ENCODE peak calls at places on chromosomes 2 and 18, in nine cellular contexts. E is SK-N-SH; C is thoracic aorta; X is spleen; L is right atrium auricular region; W is GM23248; O is CD8-positive, alpha-beta T cell; B is SJCRH30; K is endothelial cell of umbilical vein. J is an unnamed sample.
A peak's percentile ranks its signal among the peaks of the same experiment; 100 is the strongest.

GRCh38 chr2:55111570-55112228 is 61.4 kb upstream of the RTN4 start:
- DNase-seq in E (no peak), C (peak; percentile 53), X (peak; percentile 80), L (peak; percentile 91), W (peak; percentile 97), O (no peak), B (peak; percentile 94), K (peak; percentile 49), J (peak; percentile 75)

GRCh38 chr18:75211721-75212625 is 1.4 kb downstream of the TSHZ1 start:
- DNase-seq in E (peak; percentile 72), C (no peak), X (peak; percentile 89), L (no peak), W (peak; percentile 54), O (peak; percentile 16), B (peak; percentile 19), K (peak; percentile 56), J (peak; percentile 29)

GRCh38 chr2:39772086-39772811 is 6.8 kb downstream of the THUMPD2 start:
- DNase-seq in E (no peak), C (no peak), X (no peak), L (no peak), W (peak; percentile 75), O (no peak), B (no peak), K (peak; percentile 23), J (no peak)

GRCh38 chr18:79402977-79403722 is 7.4 kb downstream of the NFATC1 start:
- DNase-seq in E (no peak), C (no peak), X (peak; percentile 91), L (peak; percentile 90), W (peak; percentile 86), O (no peak), B (peak; percentile 50), K (peak; percentile 75), J (peak; percentile 72)

GRCh38 chr2:28513097-28513496 is 17.2 kb downstream of the PLB1 start:
- DNase-seq in E (peak; percentile 59), C (no peak), X (no peak), L (peak; percentile 13), W (no peak), O (no peak), B (no peak), K (no peak), J (no peak)

GRCh38 chr18:9362869-9363268 is 28.3 kb downstream of the TWSG1 start:
- DNase-seq in E (no peak), C (no peak), X (no peak), L (no peak), W (no peak), O (no peak), B (no peak), K (no peak), J (no peak)

GRCh38 chr2:65937379-65938160 is 497.4 kb upstream of the MEIS1 start:
- DNase-seq in E (no peak), C (no peak), X (no peak), L (no peak), W (peak; percentile 38), O (no peak), B (no peak), K (no peak), J (no peak)

GRCh38 chr18:59202258-59202820 is 17.6 kb upstream of the GRP start:
- DNase-seq in E (no peak), C (no peak), X (no peak), L (no peak), W (peak; percentile 29), O (no peak), B (no peak), K (no peak), J (no peak)

GRCh38 chr2:237345891-237346640 is 67.9 kb downstream of the COL6A3 start:
- DNase-seq in E (no peak), C (no peak), X (no peak), L (no peak), W (peak; percentile 71), O (no peak), B (no peak), K (no peak), J (no peak)

GRCh38 chr18:63322908-63323634 is 3.5 kb upstream of the BCL2 start:
- DNase-seq in E (peak; percentile 68), C (no peak), X (no peak), L (no peak), W (peak; percentile 84), O (peak; percentile 65), B (peak; percentile 25), K (peak; percentile 76), J (peak; percentile 45)

GRCh38 chr2:28630341-28630740 is 121.3 kb upstream of the PPP1CB start:
- DNase-seq in E (no peak), C (no peak), X (no peak), L (no peak), W (no peak), O (no peak), B (no peak), K (no peak), J (no peak)

GRCh38 chr18:12420831-12421421 is 13.2 kb downstream of the PRELID3A start:
- DNase-seq in E (peak; percentile 87), C (no peak), X (no peak), L (no peak), W (peak; percentile 29), O (no peak), B (no peak), K (no peak), J (no peak)

GRCh38 chr18:57425096-57425495 is 10.1 kb upstream of the ONECUT2 start:
- DNase-seq in E (no peak), C (no peak), X (no peak), L (no peak), W (no peak), O (no peak), B (no peak), K (no peak), J (no peak)

GRCh38 chr18:57427429-57428181 is 7.6 kb upstream of the ONECUT2 start:
- DNase-seq in E (no peak), C (no peak), X (peak; percentile 83), L (no peak), W (peak; percentile 4), O (no peak), B (no peak), K (no peak), J (no peak)

GRCh38 chr18:57428221-57429150 is 6.7 kb upstream of the ONECUT2 start:
- DNase-seq in E (no peak), C (no peak), X (peak; percentile 73), L (no peak), W (peak; percentile 13), O (no peak), B (no peak), K (no peak), J (no peak)

GRCh38 chr18:57423821-57424220 is 11.4 kb upstream of the ONECUT2 start:
- DNase-seq in E (no peak), C (no peak), X (no peak), L (no peak), W (no peak), O (no peak), B (no peak), K (no peak), J (no peak)

GRCh38 chr18:57426187-57426586 is 9.0 kb upstream of the ONECUT2 start:
- DNase-seq in E (no peak), C (no peak), X (no peak), L (no peak), W (no peak), O (no peak), B (no peak), K (no peak), J (no peak)
- H3K27ac ChIP-seq in E (no peak overlapping the region), C (no peak overlapping the region), X (no peak overlapping the region), L (no peak overlapping the region), W (no peak overlapping the region), O (no peak overlapping the region), B (no peak overlapping the region), K (no peak overlapping the region), J (no peak overlapping the region)

GRCh38 chr2:219234331-219234730 is 4.7 kb downstream of the ANKZF1 start:
- DNase-seq in E (no peak), C (no peak), X (no peak), L (no peak), W (no peak), O (no peak), B (no peak), K (no peak), J (no peak)

GRCh38 chr2:219228745-219229374 is 576 bp downstream of the ATG9A start:
- DNase-seq in E (no peak), C (no peak), X (peak; percentile 94), L (no peak), W (peak; percentile 23), O (no peak), B (no peak), K (no peak), J (no peak)

GRCh38 chr2:219228026-219228744 is 1.3 kb downstream of the ATG9A start:
- DNase-seq in E (no peak), C (no peak), X (no peak), L (no peak), W (peak; percentile 31), O (no peak), B (no peak), K (no peak), J (no peak)

GRCh38 chr2:219229375-219230200 is at the start of the genes ANKZF1 and ATG9A:
- DNase-seq in E (peak; percentile 98), C (peak; percentile 95), X (peak; percentile 100), L (peak; percentile 99), W (peak; percentile 100), O (peak; percentile 96), B (peak; percentile 97), K (peak; percentile 100), J (peak; percentile 100)

GRCh38 chr2:219230201-219230540 is 565 bp downstream of the ANKZF1 start:
- DNase-seq in E (peak; percentile 65), C (no peak), X (peak; percentile 92), L (peak; percentile 76), W (peak; percentile 79), O (peak; percentile 34), B (peak; percentile 45), K (no peak), J (peak; percentile 52)
- H3K36me3 ChIP-seq in E (peaks cover 14% of the 10 kb centered on the region), C (peaks cover 38% of the 10 kb centered on the region), X (peaks cover 68% of the 10 kb centered on the region), L (peaks cover 45% of the 10 kb centered on the region), W (peaks cover 30% of the 10 kb centered on the region), O (peaks cover 38% of the 10 kb centered on the region), B (no peaks in the 10 kb centered on the region), K (no peaks in the 10 kb centered on the region), J (no peaks in the 10 kb centered on the region)

DNA sequence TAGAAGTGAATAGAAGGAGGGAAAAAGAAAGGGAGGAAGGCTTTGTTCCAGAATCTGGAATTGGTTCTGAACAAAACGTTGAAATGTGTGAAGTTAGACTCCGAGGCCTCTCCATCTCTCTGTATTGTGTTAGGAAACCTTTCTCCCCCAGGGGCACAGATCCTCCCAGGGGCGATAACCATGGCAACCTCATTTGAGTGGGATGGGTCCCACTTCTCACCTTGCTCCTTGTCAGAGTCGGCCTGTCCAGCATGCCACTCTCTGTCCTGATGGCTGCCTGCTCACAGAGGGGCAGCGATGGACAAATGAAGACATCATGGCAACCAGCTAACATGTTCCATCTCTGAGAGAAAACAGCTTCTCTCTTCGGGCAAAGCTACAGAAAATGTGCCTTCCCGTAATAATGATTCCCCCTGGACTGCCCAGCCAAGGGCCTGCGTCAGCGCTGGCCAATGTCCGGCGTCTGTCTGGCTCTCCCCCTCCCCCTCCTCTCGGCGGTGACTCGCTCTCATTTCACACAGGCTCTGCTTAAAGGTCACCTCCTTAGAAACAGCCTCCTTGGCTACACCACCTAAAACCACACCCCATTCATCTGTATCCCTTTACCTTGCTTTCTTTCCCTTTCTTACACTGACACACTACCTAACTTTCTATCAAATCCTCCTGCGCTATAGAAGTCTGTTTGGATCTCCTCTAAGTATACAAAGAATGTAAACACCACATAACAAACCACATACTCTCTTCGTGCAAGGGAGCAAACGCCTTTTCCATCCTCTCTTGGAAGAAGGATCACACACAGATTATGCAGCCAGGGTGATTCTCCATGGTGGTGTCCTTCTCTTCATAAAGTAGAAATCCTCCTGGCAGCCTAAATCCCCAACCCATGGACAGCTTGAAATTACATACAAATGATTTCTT is 32.1 kb upstream of the TTC39C start:
- DNase-seq in E (peak; percentile 48), C (peak; percentile 71), X (no peak), L (peak; percentile 91), W (peak; percentile 24), O (no peak), B (peak; percentile 49), K (peak; percentile 32), J (no peak)
- H3K4me1 ChIP-seq in E (peaks cover 15% of the 10 kb centered on the region), C (peaks cover 12% of the 10 kb centered on the region), X (peaks cover 11% of the 10 kb centered on the region), L (no peaks in the 10 kb centered on the region), W (no peaks in the 10 kb centered on the region), O (peaks cover 12% of the 10 kb centered on the region), B (peaks cover 10% of the 10 kb centered on the region), K (no peaks in the 10 kb centered on the region), J (no peaks in the 10 kb centered on the region)

GRCh38 chr2:8324164-8324848 is 357.6 kb upstream of the ID2 start:
- DNase-seq in E (no peak), C (no peak), X (no peak), L (no peak), W (no peak), O (no peak), B (peak; percentile 35), K (no peak), J (no peak)
- H3K27ac ChIP-seq in E (no peak overlapping the region), C (no peak overlapping the region), X (no peak overlapping the region), L (no peak overlapping the region), W (no peak overlapping the region), O (no peak overlapping the region), B (no peak overlapping the region), K (no peak overlapping the region), J (no peak overlapping the region)

J was measured in gastrocnemius medialis.